ENCODE peak calls at places on chromosomes 6 and 20, in six cellular contexts. L is caudate nucleus, N is A673, G is esophagus squamous epithelium, K is PC-3, H is foreskin keratinocyte. J is an unnamed sample.
A peak's percentile ranks its signal among the peaks of the same experiment; 100 is the strongest.

GRCh38 chr6:134826889-134827737 is 122.8 kb downstream of the ALDH8A1 start:
- DNase-seq in L (no peak), H (peak; percentile 81), G (no peak), N (no peak), K (peak; percentile 68), J (peak; percentile 28)

GRCh38 chr6:155481215-155481614 is 25.6 kb upstream of the NOX3 start:
- DNase-seq in G (no peak), H (no peak), K (no peak), L (no peak), N (no peak), J (no peak)

GRCh38 chr20:23142162-23143050 is 56.3 kb upstream of the CD93 start:
- DNase-seq in G (no peak), K (peak; percentile 68), L (no peak), N (no peak), H (no peak), J (no peak)

GRCh38 chr20:44720994-44721784 is 6.0 kb downstream of the CCN5 start:
- DNase-seq in L (no peak), N (no peak), K (peak; percentile 69), G (no peak), H (peak; percentile 66), J (peak; percentile 66)

GRCh38 chr20:19885576-19885956 is 127.5 kb downstream of the RIN2 start:
- DNase-seq in K (peak; percentile 26), G (no peak), H (no peak), N (no peak), L (no peak), J (no peak)

GRCh38 chr6:10237284-10238043 is 177.4 kb downstream of the TFAP2A start:
- DNase-seq in L (no peak), G (no peak), K (peak; percentile 93), N (no peak), H (peak; percentile 82), J (no peak)

GRCh38 chr6:40160826-40161225 is 226.6 kb upstream of the MOCS1 start:
- DNase-seq in K (no peak), N (peak; percentile 47), L (no peak), H (no peak), G (no peak), J (no peak)

GRCh38 chr6:141724731-141725130 is 408.0 kb upstream of the GJE1 start:
- DNase-seq in L (no peak), N (no peak), H (no peak), K (no peak), G (no peak), J (no peak)

GRCh38 chr20:64081620-64081964 is 1.7 kb downstream of the OPRL1 start:
- DNase-seq in H (no peak), N (no peak), G (no peak), K (no peak), L (no peak), J (no peak)

GRCh38 chr6:162913206-162913605 is 185.4 kb downstream of the PACRG start:
- DNase-seq in L (no peak), N (no peak), H (no peak), G (no peak), K (no peak), J (no peak)

GRCh38 chr20:47571426-47571825 is 69.7 kb downstream of the NCOA3 start:
- DNase-seq in K (no peak), L (no peak), G (no peak), H (no peak), N (no peak), J (no peak)
- H3K27ac ChIP-seq in K (no peak overlapping the region), L (no peak overlapping the region), G (no peak overlapping the region), H (no peak overlapping the region), N (no peak overlapping the region), J (no peak overlapping the region)

GRCh38 chr6:26411751-26412150 is 9.7 kb downstream of the BTN3A1 start:
- DNase-seq in N (no peak), L (no peak), K (no peak), G (no peak), H (no peak), J (no peak)

GRCh38 chr6:26412954-26413353 is 10.9 kb downstream of the BTN3A1 start:
- DNase-seq in H (no peak), G (no peak), K (no peak), L (no peak), N (no peak), J (no peak)

GRCh38 chr6:26414281-26414680 is 12.2 kb downstream of the BTN3A1 start:
- DNase-seq in N (no peak), G (no peak), L (no peak), K (no peak), H (no peak), J (no peak)

GRCh38 chr6:26415036-26415614 is 13.1 kb downstream of the BTN3A1 start:
- DNase-seq in H (no peak), N (no peak), G (no peak), K (no peak), L (no peak), J (no peak)

GRCh38 chr6:26412225-26412624 is 10.2 kb downstream of the BTN3A1 start:
- DNase-seq in K (no peak), L (no peak), N (peak; percentile 10), G (no peak), H (no peak), J (no peak)
- H3K27ac ChIP-seq in K (no peak overlapping the region), L (no peak overlapping the region), N (no peak overlapping the region), G (no peak overlapping the region), H (no peak overlapping the region), J (no peak overlapping the region)

GRCh38 chr6:106560966-106561740 is 68.1 kb downstream of the RTN4IP1 start:
- DNase-seq in N (no peak), H (peak; percentile 42), G (no peak), K (no peak), L (no peak), J (no peak)

GRCh38 chr6:106564476-106564875 is 64.8 kb downstream of the RTN4IP1 start:
- DNase-seq in L (no peak), G (no peak), H (no peak), K (no peak), N (no peak), J (no peak)

GRCh38 chr6:106558364-106558763 is 70.9 kb downstream of the RTN4IP1 start:
- DNase-seq in H (no peak), N (no peak), K (no peak), G (no peak), L (no peak), J (no peak)

GRCh38 chr6:106563614-106564013 is 65.7 kb downstream of the RTN4IP1 start:
- DNase-seq in N (no peak), K (no peak), L (no peak), G (no peak), H (no peak), J (no peak)

DNA sequence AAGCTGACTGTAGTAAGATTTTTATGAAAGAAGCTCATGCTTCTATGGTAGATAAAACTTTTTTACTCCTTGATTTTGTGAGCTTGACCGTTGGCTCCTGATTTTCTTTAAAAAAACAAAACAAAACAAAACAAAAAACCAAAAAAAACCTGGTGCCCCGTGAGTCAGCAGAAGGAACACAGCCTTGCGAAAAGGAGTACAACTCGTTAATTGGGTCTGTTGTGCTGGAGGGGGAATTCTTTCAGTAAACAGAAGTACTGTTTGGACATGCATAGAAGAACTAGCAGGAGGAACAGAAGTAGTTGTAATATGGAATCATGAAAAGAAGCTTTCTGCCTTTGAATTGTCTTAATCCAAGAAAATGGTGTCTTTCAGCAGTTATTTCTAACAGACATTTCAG is 67.3 kb downstream of the RTN4IP1 start:
- DNase-seq in L (no peak), G (no peak), N (no peak), H (peak; percentile 44), K (no peak), J (no peak)
- H3K27ac ChIP-seq in L (no peak overlapping the region), G (peak overlapping the region; percentile 66), N (no peak overlapping the region), H (peak overlapping the region; percentile 49), K (no peak overlapping the region), J (no peak overlapping the region)

DNA sequence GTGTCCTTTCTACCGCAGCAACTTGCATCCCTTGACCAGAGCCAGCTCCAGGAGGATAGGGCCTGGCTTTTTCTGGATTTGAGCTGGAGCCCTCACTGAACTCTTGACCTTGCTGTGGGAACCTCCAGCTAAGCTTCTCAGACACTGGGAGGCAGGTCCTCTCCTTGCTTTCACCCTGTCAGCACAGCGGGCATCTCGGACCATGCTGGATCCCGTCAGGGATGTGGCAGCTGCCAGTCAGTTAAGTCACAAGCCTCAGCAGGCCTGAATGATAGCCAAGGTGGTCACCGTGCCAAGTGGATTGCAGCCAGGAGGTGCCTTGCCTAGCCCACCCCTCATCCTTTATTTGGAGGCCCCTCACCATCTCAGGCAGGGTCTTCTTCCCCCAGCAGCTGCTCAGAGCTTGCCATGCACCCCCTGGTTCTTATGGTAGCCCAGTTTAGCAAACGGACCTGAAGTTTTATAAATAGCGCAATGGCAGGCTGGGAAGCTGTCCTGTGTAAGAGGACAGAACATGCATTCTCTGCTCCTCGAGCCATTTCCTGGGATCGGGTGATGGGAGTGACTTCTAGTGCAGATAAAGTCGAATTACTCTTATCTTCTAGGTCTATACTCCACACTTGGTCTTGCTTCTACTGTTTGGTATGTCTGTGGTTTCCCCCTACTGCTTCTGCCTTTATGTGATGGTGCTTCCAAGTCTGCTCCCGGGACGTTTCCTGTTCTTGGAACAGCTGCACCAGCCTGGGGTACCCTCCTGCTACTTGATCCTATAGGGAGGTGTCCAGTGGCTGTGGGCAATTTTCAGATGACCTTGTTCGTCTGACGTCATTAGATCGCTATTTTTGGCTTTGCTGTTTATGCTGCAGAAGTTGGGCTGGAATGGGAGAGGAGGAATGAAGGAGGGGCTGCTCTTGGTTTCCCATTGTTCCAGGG is 7.1 kb upstream of the MYLK2 start:
- DNase-seq in N (no peak), K (no peak), G (no peak), H (no peak), L (no peak), J (no peak)
- H3K27ac ChIP-seq in N (no peak overlapping the region), K (no peak overlapping the region), G (no peak overlapping the region), H (no peak overlapping the region), L (peak overlapping the region; percentile 26), J (no peak overlapping the region)

DNA sequence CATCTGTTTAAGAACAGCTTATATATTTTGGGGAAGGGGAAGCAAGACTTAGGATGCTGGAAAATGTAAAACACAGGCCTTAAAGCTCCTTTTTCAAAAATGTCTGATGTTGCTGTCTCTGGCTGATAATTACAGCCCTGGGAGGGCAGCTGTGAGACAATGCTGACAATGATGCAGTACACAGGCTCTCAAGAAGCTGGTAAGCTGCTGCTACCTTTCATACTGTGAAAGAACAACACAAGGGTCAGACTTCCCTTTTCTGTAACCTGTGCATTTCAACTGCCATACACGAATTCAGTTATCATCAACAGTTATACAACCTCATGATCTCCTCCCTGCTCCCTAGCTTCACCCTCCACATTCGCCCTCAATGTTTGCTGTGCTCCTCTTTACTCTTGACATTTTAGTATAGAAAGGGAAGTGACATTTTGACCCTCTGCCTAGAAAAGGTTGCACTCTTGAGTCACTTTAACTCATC is 25.2 kb downstream of the MAP7 start:
- DNase-seq in K (no peak), N (no peak), H (no peak), G (no peak), L (peak; percentile 34), J (no peak)
- H3K27ac ChIP-seq in K (peak overlapping the region; percentile 74), N (no peak overlapping the region), H (no peak overlapping the region), G (no peak overlapping the region), L (peak overlapping the region; percentile 95), J (no peak overlapping the region)

GRCh38 chr20:49563015-49563980 is 4.6 kb downstream of the PTGIS start:
- DNase-seq in H (no peak), K (no peak), N (no peak), G (no peak), L (no peak), J (no peak)

GRCh38 chr20:49561256-49561655 is 6.7 kb downstream of the PTGIS start:
- DNase-seq in H (no peak), N (no peak), L (no peak), K (no peak), G (no peak), J (peak; percentile 10)

GRCh38 chr20:49560646-49561045 is 7.3 kb downstream of the PTGIS start:
- DNase-seq in L (no peak), K (no peak), N (no peak), G (no peak), H (no peak), J (peak; percentile 5)

GRCh38 chr20:49561806-49562205 is 6.1 kb downstream of the PTGIS start:
- DNase-seq in K (no peak), H (no peak), N (no peak), L (no peak), G (no peak), J (no peak)

GRCh38 chr20:49562341-49563014 is 5.5 kb downstream of the PTGIS start:
- DNase-seq in L (no peak), N (no peak), G (no peak), H (no peak), K (peak; percentile 74), J (peak; percentile 54)
- H3K27ac ChIP-seq in L (no peak overlapping the region), N (no peak overlapping the region), G (peak overlapping the region; percentile 49), H (no peak overlapping the region), K (no peak overlapping the region), J (peak overlapping the region; percentile 63)